ENCODE peak calls at places on chromosomes 16 and 17, in four cellular contexts. One of them, this sample, is unnamed.

GRCh38 chr16:19104591-19104990 is 9.2 kb upstream of the ITPRIPL2 start:
- DNase-seq in GM12878: no peak
- DNase-seq in K562: no peak
- DNase-seq in HepG2: no peak
- DNase-seq in this sample: no peak

GRCh38 chr17:36778458-36778857 is 158.8 kb upstream of the LHX1 start:
- DNase-seq in K562: no peak
- DNase-seq in GM12878: no peak
- DNase-seq in HepG2: peak
- DNase-seq in this sample: no peak

GRCh38 chr17:50423553-50424159 is 2.4 kb upstream of the ACSF2 start:
- DNase-seq in HepG2: peak
- DNase-seq in K562: peak
- DNase-seq in GM12878: no peak
- DNase-seq in this sample: no peak

GRCh38 chr16:23081675-23082119 is 67.6 kb downstream of the USP31 start:
- DNase-seq in HepG2: no peak
- DNase-seq in GM12878: no peak
- DNase-seq in K562: no peak
- DNase-seq in this sample: no peak

GRCh38 chr17:38706625-38707298 is 1.7 kb downstream of the MLLT6 start:
- DNase-seq in K562: no peak
- DNase-seq in HepG2: no peak
- DNase-seq in GM12878: no peak
- DNase-seq in this sample: no peak

GRCh38 chr17:20187049-20187448 is 177.9 kb downstream of the SPECC1 start:
- DNase-seq in K562: no peak
- DNase-seq in HepG2: no peak
- DNase-seq in GM12878: no peak
- DNase-seq in this sample: no peak

GRCh38 chr16:4682616-4683254 is 10.6 kb upstream of the NUDT16L1 start:
- DNase-seq in HepG2: peak
- DNase-seq in GM12878: no peak
- DNase-seq in K562: peak
- DNase-seq in this sample: peak

GRCh38 chr16:56041556-56042140 is 149.6 kb upstream of the GNAO1 start:
- DNase-seq in HepG2: peak
- DNase-seq in K562: peak
- DNase-seq in GM12878: no peak
- DNase-seq in this sample: peak

GRCh38 chr16:27222499-27223225 is 19.3 kb downstream of the KDM8 start:
- DNase-seq in HepG2: no peak
- DNase-seq in K562: no peak
- DNase-seq in GM12878: no peak
- DNase-seq in this sample: no peak

GRCh38 chr16:48959204-48959603 is 322.4 kb downstream of the CBLN1 start:
- DNase-seq in HepG2: no peak
- DNase-seq in K562: no peak
- DNase-seq in GM12878: no peak
- DNase-seq in this sample: no peak

GRCh38 chr16:72635104-72635503 is 412.8 kb downstream of the ZFHX3 start:
- DNase-seq in K562: no peak
- DNase-seq in GM12878: no peak
- DNase-seq in HepG2: no peak
- DNase-seq in this sample: no peak

GRCh38 chr16:53948734-53949430 is 244.9 kb downstream of the FTO start:
- DNase-seq in HepG2: no peak
- DNase-seq in GM12878: no peak
- DNase-seq in K562: no peak
- DNase-seq in this sample: no peak

GRCh38 chr17:61338000-61338864 is 61.4 kb upstream of the TBX2 start:
- DNase-seq in HepG2: peak
- DNase-seq in GM12878: no peak
- DNase-seq in K562: no peak
- DNase-seq in this sample: no peak

GRCh38 chr16:83989300-83989699 is 21.3 kb downstream of the NECAB2 start:
- DNase-seq in HepG2: no peak
- DNase-seq in K562: no peak
- DNase-seq in GM12878: no peak
- DNase-seq in this sample: no peak

GRCh38 chr16:12625068-12625467 is 178.6 kb downstream of the CPPED1 start:
- DNase-seq in GM12878: no peak
- DNase-seq in HepG2: no peak
- DNase-seq in K562: no peak
- DNase-seq in this sample: no peak

GRCh38 chr17:63406689-63407330 is 39.3 kb downstream of the CYB561 start:
- DNase-seq in HepG2: peak
- DNase-seq in GM12878: peak
- DNase-seq in K562: peak
- DNase-seq in this sample: peak

GRCh38 chr16:14957576-14958322 is 17.1 kb upstream of the PDXDC1 start:
- DNase-seq in HepG2: no peak
- DNase-seq in K562: peak
- DNase-seq in GM12878: no peak
- DNase-seq in this sample: peak

GRCh38 chr16:82638095-82638798 is 11.5 kb downstream of the CDH13 start:
- DNase-seq in K562: no peak
- DNase-seq in GM12878: no peak
- DNase-seq in HepG2: no peak
- DNase-seq in this sample: no peak

GRCh38 chr17:21286771-21287702 is 2.5 kb downstream of the MAP2K3 start:
- DNase-seq in HepG2: peak
- DNase-seq in K562: no peak
- DNase-seq in GM12878: no peak
- DNase-seq in this sample: no peak

GRCh38 chr17:16352303-16352837 is 899 bp downstream of the CENPV start:
- DNase-seq in GM12878: no peak
- DNase-seq in K562: peak
- DNase-seq in HepG2: peak
- DNase-seq in this sample: peak

GRCh38 chr17:3747805-3748204 is 24.1 kb downstream of the HASPIN start:
- DNase-seq in K562: no peak
- DNase-seq in GM12878: no peak
- DNase-seq in HepG2: peak
- DNase-seq in this sample: no peak

GRCh38 chr16:61872778-61873119 is 163.5 kb downstream of the CDH8 start:
- DNase-seq in K562: no peak
- DNase-seq in GM12878: no peak
- DNase-seq in HepG2: no peak
- DNase-seq in this sample: no peak

GRCh38 chr17:65918450-65918849 is 273.5 kb downstream of the CEP112 start:
- DNase-seq in GM12878: no peak
- DNase-seq in K562: no peak
- DNase-seq in HepG2: no peak
- DNase-seq in this sample: no peak

GRCh38 chr16:84763164-84763563 is 56.6 kb upstream of the CRISPLD2 start:
- DNase-seq in K562: no peak
- DNase-seq in GM12878: no peak
- DNase-seq in HepG2: no peak
- DNase-seq in this sample: no peak

GRCh38 chr16:26816885-26817571 is 249.7 kb upstream of the C16orf82 start:
- DNase-seq in HepG2: no peak
- DNase-seq in GM12878: no peak
- DNase-seq in K562: peak
- DNase-seq in this sample: no peak

GRCh38 chr17:80805032-80805751 is 186.4 kb upstream of the CHMP6 start:
- DNase-seq in K562: no peak
- DNase-seq in HepG2: no peak
- DNase-seq in GM12878: no peak
- DNase-seq in this sample: no peak

GRCh38 chr16:88378836-88379693 is 3.7 kb upstream of the ZNF469 start:
- DNase-seq in HepG2: no peak
- DNase-seq in K562: no peak
- DNase-seq in GM12878: no peak
- DNase-seq in this sample: no peak

GRCh38 chr17:42673885-42674754 is 2.7 kb downstream of the PLEKHH3 start:
- DNase-seq in K562: peak
- DNase-seq in GM12878: no peak
- DNase-seq in HepG2: peak
- DNase-seq in this sample: peak

GRCh38 chr16:10298416-10298815 is 87.4 kb upstream of the ATF7IP2 start:
- DNase-seq in HepG2: no peak
- DNase-seq in K562: no peak
- DNase-seq in GM12878: no peak
- DNase-seq in this sample: no peak

GRCh38 chr16:65967376-65967775 is 399.1 kb upstream of the CDH5 start:
- DNase-seq in HepG2: no peak
- DNase-seq in GM12878: no peak
- DNase-seq in K562: no peak
- DNase-seq in this sample: no peak

GRCh38 chr16:21158208-21159110 is at the start of gene LDAF1:
- DNase-seq in GM12878: no peak
- DNase-seq in K562: peak
- DNase-seq in HepG2: peak
- DNase-seq in this sample: peak

GRCh38 chr17:68057531-68057952 is 22.0 kb downstream of the KPNA2 start:
- DNase-seq in HepG2: no peak
- DNase-seq in GM12878: no peak
- DNase-seq in K562: peak
- DNase-seq in this sample: no peak

GRCh38 chr17:61168506-61168905 is 231.1 kb upstream of the TBX2 start:
- DNase-seq in K562: no peak
- DNase-seq in HepG2: no peak
- DNase-seq in GM12878: no peak
- DNase-seq in this sample: no peak

GRCh38 chr17:5446786-5447185 is 7.8 kb upstream of the C1QBP start:
- DNase-seq in K562: no peak
- DNase-seq in GM12878: no peak
- DNase-seq in HepG2: no peak
- DNase-seq in this sample: no peak

GRCh38 chr17:28216032-28216431 is 103.0 kb upstream of the TMEM97 start:
- DNase-seq in K562: no peak
- DNase-seq in GM12878: no peak
- DNase-seq in HepG2: no peak
- DNase-seq in this sample: no peak

GRCh38 chr17:39635614-39636176 is 1.2 kb upstream of the STARD3 start:
- DNase-seq in K562: peak
- DNase-seq in HepG2: no peak
- DNase-seq in GM12878: no peak
- DNase-seq in this sample: no peak

DNA sequence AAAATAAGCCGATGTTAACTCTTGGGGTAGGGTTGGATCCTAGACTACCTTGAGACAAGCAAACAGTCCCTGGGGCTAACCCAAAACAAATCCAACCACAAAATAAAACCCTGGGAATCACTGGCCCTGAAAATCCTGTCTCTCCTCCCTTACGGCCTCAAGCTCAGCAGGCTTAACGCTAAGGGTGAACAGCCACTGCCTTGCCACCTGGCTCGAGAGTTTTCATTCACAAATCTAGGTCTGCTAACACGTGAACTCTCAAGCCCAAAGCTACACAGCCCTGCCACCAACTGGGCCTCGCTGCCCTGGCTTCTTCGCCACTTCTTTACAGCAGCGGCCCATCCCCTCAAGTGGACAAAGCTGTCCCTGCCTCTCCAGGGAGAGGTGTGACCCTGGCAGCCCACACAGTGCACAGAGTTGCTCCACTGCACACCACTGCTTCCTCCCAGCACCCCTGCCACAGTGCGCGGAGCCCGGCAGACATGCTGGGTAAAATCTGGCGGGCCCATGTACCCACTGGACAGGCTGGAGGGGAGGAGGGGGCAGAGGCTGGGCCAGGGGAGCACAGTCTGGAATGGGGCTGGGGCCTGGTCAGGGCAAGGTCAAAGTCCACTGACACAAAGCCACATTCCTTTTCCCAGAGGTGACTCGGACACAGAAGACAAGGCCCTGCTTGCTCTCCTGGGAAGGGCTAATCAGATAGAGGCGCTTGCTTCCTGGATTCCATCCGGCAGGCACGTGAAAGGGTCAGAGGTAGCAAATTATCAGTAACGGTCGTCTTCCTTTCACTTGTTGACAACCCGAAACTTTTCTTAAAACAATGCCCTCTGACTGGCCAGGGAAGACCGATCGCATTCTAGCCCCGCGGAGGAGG is 996 bp downstream of the PCYT2 start:
- DNase-seq in HepG2: peak
- DNase-seq in K562: no peak
- DNase-seq in GM12878: no peak
- DNase-seq in this sample: no peak
- TF ChIP-seq HDAC2 in HepG2: peak
- TF ChIP-seq HDAC2 in K562: peak
- TF ChIP-seq HDAC2 in GM12878: no peak
- TF ChIP-seq HDAC2 in this sample: no peak

DNA sequence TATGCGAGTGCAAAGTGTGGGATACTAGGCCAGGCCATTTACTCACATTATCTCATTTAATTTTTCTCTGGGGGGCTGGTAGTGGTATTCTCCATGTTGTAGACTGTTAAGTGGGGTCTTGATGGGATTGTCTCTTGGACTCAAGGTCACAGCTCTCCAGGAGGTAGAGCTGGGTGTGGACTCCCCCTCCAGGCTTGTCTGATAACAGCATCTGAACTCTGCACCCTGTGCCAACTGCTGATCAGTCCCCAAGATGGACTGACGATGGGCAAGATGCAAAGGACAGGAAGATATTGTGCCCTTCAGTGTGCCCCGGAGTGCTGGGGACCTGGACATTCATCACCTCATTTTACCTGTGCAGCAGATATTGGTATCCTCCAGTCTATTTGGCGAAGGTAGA is 147.8 kb downstream of the MSI2 start:
- DNase-seq in HepG2: peak
- DNase-seq in GM12878: no peak
- DNase-seq in K562: no peak
- DNase-seq in this sample: no peak
- TF ChIP-seq CTCF in HepG2: peak
- TF ChIP-seq CTCF in GM12878: peak
- TF ChIP-seq CTCF in K562: peak
- TF ChIP-seq CTCF in this sample: no peak

DNA sequence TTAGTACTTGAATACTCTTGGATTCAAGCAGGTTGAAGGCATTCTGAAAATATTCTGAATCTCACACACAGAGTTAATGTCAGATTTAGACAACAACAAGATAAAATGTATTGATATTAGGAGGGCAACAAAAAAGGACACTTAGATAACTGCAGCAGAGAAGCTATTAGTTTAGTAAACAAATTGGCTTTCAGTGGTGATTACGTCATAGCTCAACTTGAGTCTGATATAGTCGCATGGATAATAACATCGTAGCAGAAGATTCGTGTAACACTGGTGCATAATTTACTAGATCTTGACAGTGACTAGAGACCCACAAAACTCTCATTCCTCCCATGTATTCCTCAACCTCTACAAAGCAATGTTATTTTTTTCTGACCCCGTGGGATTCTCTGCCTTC is 268.3 kb downstream of the KCNJ2 start:
- DNase-seq in HepG2: no peak
- DNase-seq in K562: no peak
- DNase-seq in GM12878: no peak
- DNase-seq in this sample: no peak
- TF ChIP-seq ATF3 in HepG2: no peak
- TF ChIP-seq ATF3 in K562: no peak
- TF ChIP-seq ATF3 in GM12878: no peak
- TF ChIP-seq ATF3 in this sample: no peak

GRCh38 chr17:808003-808294 is 25.8 kb downstream of the MRM3 start:
- DNase-seq in HepG2: no peak
- DNase-seq in GM12878: no peak
- DNase-seq in K562: no peak
- DNase-seq in this sample: no peak
- TF ChIP-seq HDAC2 in HepG2: no peak
- TF ChIP-seq HDAC2 in GM12878: no peak
- TF ChIP-seq HDAC2 in K562: no peak
- TF ChIP-seq HDAC2 in this sample: no peak

GRCh38 chr17:75199886-75200618 is 5.4 kb upstream of the NUP85 start:
- DNase-seq in HepG2: peak
- DNase-seq in K562: no peak
- DNase-seq in GM12878: no peak
- DNase-seq in this sample: no peak
- TF ChIP-seq CTCF in HepG2: no peak
- TF ChIP-seq CTCF in K562: no peak
- TF ChIP-seq CTCF in GM12878: no peak
- TF ChIP-seq CTCF in this sample: no peak